ENCODE peak calls at places on chromosomes 4 and X, in four cellular contexts. Z is GM23248, G is fibroblast of lung, D is MM.1S. P is an unnamed sample. For H4K20me1 and H3K27me3, the result is how much of the 10 kb centered on the place peaks cover.

GRCh38 chrX:154486396-154487207 is at the start of gene UBL4A:
- DNase-seq in Z (peak), G (no peak), D (peak), P (peak)

GRCh38 chr4:52864816-52865215 is 2.7 kb downstream of the RASL11B start:
- DNase-seq in Z (no peak), G (peak), D (no peak), P (peak)

GRCh38 chr4:65046496-65047101 is 623.7 kb downstream of the EPHA5 start:
- DNase-seq in Z (no peak), G (no peak), D (no peak), P (peak)

GRCh38 chr4:166594326-166594946 is 639.9 kb downstream of the SPOCK3 start:
- DNase-seq in Z (peak), G (peak), D (peak), P (peak)

GRCh38 chrX:9542765-9543119 is 77.9 kb downstream of the TBL1X start:
- DNase-seq in Z (no peak), G (no peak), D (no peak), P (no peak)

GRCh38 chr4:70992354-70992753 is 1.1 kb upstream of the DCK start:
- DNase-seq in Z (no peak), G (no peak), D (no peak), P (peak)

GRCh38 chr4:69322055-69322454 is 41.8 kb downstream of the UGT2B28 start:
- DNase-seq in Z (peak), G (peak), D (peak), P (no peak)

GRCh38 chr4:156255205-156255604 is 301.5 kb upstream of the CTSO start:
- DNase-seq in Z (no peak), G (no peak), D (no peak), P (no peak)

GRCh38 chr4:20192754-20193521 is 58.8 kb upstream of the SLIT2 start:
- DNase-seq in Z (peak), G (peak), D (peak), P (no peak)

GRCh38 chr4:25029479-25030282 is 1.1 kb downstream of the LGI2 start:
- DNase-seq in Z (no peak), G (no peak), D (peak), P (no peak)

GRCh38 chrX:71671043-71671829 is 3.9 kb downstream of the LOC101059915 start:
- DNase-seq in Z (no peak), G (no peak), D (no peak), P (no peak)

GRCh38 chrX:29419774-29420553 is 795.4 kb upstream of the MAGEB2 start:
- DNase-seq in Z (no peak), G (peak), D (no peak), P (peak)

GRCh38 chr4:141719585-141719984 is 83.2 kb downstream of the IL15 start:
- DNase-seq in Z (no peak), G (no peak), D (no peak), P (no peak)
- H3K4me2 ChIP-seq in Z (no peak), G (no peak), D (no peak), P (no peak)

GRCh38 chr4:900073-900472 is 32.0 kb downstream of the GAK start:
- DNase-seq in Z (no peak), G (no peak), D (no peak), P (no peak)

GRCh38 chr4:901192-901910 is 30.8 kb downstream of the GAK start:
- DNase-seq in Z (no peak), G (no peak), D (no peak), P (no peak)

GRCh38 chr4:899556-899906 is 32.6 kb downstream of the GAK start:
- DNase-seq in Z (no peak), G (no peak), D (no peak), P (no peak)

GRCh38 chr4:898869-899555 is 33.1 kb downstream of the GAK start:
- DNase-seq in Z (no peak), G (no peak), D (no peak), P (no peak)

DNA sequence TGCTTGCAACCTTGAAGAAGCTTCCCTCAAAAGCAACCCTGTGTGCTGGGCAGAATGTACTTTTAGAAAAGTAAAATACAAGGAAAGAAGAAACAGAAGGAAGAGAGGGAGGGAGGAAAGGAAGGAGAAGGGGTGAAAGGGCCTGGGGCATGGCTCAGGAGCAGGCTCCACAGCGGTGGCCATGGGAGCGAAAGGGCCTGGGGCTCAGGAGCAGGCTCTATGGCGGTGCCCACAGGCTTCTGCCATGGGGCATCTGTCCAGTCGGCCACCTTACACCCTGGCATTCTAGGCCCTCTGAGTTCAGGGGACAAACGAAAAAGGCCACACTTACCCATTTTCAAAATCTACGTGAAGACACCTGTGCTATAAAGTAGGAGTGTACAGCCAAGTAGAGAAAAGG is 31.4 kb downstream of the GAK start:
- DNase-seq in Z (no peak), G (no peak), D (no peak), P (no peak)
- H4K20me1 ChIP-seq in Z (under half), G (under half), D (under half), P (under half)

GRCh38 chr4:73454920-73455319 is 18.9 kb downstream of the AFP start:
- DNase-seq in Z (no peak), G (no peak), D (no peak), P (no peak)

GRCh38 chr4:73453701-73454005 is 17.6 kb downstream of the AFP start:
- DNase-seq in Z (no peak), G (no peak), D (no peak), P (no peak)

GRCh38 chr4:73451978-73452747 is 16.1 kb downstream of the AFP start:
- DNase-seq in Z (peak), G (no peak), D (no peak), P (no peak)

GRCh38 chr4:73451404-73451803 is 15.4 kb downstream of the AFP start:
- DNase-seq in Z (peak), G (peak), D (no peak), P (no peak)

GRCh38 chr4:73452953-73453700 is 17.1 kb downstream of the AFP start:
- DNase-seq in Z (no peak), G (no peak), D (no peak), P (peak)
- H3K27me3 ChIP-seq in Z (under half), G (under half), D (under half), P (under half)

GRCh38 chr4:80252953-80253352 is 13.5 kb upstream of the FGF5 start:
- DNase-seq in Z (no peak), G (no peak), D (no peak), P (no peak)

GRCh38 chr4:80255374-80256095 is 10.9 kb upstream of the FGF5 start:
- DNase-seq in Z (peak), G (no peak), D (no peak), P (no peak)

GRCh38 chr4:80254114-80254513 is 12.3 kb upstream of the FGF5 start:
- DNase-seq in Z (no peak), G (no peak), D (no peak), P (no peak)

GRCh38 chr4:80253510-80253909 is 13.0 kb upstream of the FGF5 start:
- DNase-seq in Z (no peak), G (no peak), D (no peak), P (no peak)

DNA sequence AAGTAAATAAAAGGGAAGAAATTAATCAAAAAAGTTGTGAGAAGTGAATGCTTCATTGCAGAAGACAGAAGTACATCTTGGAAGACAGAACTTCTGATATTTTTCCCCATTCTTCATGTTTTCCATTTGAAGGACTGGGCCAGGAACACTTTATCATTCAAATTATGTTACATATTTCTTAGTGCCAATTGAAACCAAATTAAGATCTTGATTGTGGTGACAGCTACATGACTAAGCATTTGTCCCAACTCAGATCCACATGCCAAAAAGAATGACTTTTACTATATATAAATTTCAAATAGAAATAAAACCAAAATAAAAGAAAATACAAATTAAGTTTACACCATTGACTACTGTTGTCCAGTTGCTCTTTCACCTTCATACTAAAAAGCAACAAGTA is 14.0 kb upstream of the FGF5 start:
- DNase-seq in Z (no peak), G (no peak), D (no peak), P (no peak)
- H3K4me2 ChIP-seq in Z (no peak), G (no peak), D (no peak), P (no peak)

GRCh38 chrX:40073439-40074054 is 24.2 kb downstream of the BCOR start:
- DNase-seq in Z (no peak), G (no peak), D (no peak), P (no peak)
- H4K20me1 ChIP-seq in Z (under half), G (under half), D (under half), P (under half)

DNA sequence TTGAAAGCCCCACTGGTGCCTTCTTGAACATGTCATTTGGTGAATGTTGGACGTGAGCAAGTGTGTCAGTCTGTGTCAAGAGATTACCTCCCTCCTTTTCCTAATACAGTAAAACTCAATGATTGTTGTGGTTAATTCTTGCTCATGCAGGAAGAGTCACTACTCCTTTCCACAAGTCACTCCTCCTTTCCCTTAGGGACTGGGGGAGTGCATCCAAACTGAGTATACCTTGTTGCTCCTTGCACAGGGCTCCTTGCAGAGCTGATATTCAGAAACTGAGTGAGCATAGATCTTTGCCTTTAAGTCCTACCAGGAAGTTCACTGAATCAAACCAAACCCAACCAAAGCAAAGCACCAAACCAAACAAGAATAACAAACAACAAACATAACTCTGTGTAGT is 63.9 kb downstream of the GPR50 start:
- DNase-seq in Z (no peak), G (no peak), D (no peak), P (no peak)
- H3K27me3 ChIP-seq in Z (under half), G (under half), D (under half), P (under half)

DNA sequence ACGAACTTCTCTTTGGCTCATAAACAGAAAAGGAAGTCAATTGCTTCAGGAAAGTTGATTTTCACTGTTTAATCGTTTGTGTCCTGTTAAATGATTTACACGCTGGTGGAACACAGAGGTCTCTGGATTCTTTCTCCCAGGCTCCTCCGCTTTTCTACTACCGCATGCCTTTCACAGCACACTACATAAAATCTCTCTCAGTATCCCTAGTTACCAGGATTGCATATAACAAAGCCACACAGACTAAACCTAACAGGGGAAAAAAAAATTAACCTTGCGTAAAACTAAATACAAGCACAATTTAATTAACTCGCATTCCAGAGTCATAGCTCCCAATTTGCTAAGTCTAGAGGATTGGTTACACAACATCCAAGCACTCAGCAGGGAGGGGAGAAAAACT is 133.9 kb downstream of the CORIN start:
- DNase-seq in Z (peak), G (no peak), D (no peak), P (no peak)
- H3K4me2 ChIP-seq in Z (no peak), G (no peak), D (no peak), P (peak)

DNA sequence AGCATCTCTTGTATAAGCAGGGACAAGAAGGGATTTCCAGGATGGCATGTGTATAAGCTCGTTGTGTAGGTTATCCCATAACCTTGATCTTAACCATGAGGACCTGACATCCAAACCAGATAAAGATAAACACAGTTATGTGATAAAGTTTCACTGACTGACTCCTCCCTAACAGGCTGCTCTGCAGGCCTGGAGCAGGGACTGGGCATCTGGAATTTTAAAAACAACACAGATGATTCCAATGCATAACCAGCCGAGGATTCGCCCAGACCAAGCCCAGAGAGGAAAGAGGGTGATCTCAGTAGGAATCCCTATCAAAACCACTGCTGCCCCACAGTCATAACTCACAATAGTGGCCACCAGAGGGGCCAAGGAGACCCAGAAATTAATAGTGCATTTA is 22.7 kb downstream of the KLF3 start:
- DNase-seq in Z (no peak), G (no peak), D (no peak), P (no peak)
- H4K20me1 ChIP-seq in Z (under half), G (under half), D (under half), P (half or more)

DNA sequence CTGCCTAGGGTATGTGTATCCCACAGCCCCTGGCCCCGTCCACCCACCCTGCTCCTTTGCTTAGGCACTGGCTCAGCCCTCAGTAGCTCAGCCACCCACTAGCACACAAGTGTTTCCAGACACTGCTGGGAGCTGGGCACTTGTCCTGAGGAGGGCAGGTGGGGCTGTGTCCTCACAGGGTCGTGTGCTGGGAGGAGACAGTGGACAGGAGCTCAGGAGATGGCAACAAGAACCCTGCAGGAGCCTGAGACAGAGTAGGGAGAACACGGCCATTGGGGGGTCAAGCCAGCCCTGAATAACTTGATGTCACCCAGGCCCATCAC is 5.5 kb upstream of the CPLX1 start:
- DNase-seq in Z (no peak), G (no peak), D (no peak), P (no peak)
- H3K27me3 ChIP-seq in Z (under half), G (under half), D (under half), P (under half)

GRCh38 chrX:8500203-8500602 is 35.6 kb downstream of the VCX3B start:
- DNase-seq in Z (no peak), G (no peak), D (no peak), P (no peak)

DNA sequence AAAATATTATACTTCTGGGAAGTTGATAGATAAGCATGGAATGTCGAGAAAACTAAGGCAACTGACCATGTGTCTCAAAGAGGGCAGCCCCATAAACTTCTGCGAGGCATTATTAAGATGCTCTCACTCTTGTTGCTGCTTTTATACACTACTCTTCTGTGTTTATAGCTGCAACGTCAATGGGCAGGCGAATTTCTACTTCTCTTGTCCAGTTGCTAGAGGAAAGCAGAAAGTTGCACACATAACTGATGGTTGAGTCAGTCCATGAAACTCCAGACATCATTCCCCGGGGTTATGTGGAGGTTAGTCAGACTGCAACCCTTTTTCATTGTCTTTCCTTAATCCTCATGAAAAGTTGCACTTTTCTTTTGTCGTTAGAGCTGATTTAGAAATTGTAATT is 39.8 kb downstream of the VCX3B start:
- DNase-seq in Z (no peak), G (peak), D (no peak), P (peak)
- H3K4me2 ChIP-seq in Z (no peak), G (no peak), D (no peak), P (no peak)